ENCODE peak calls at places on chromosomes 13 and 19, in nine cellular contexts. G, R, P, W, A, K, F, J and E are unnamed samples.

GRCh38 chr13:105552078-105552477 is 983.4 kb downstream of the EFNB2 start:
- DNase-seq in J (no peak), K (no peak), A (no peak), P (no peak), R (no peak), F (no peak), G (no peak), W (no peak), E (peak; percentile 61)

GRCh38 chr19:18328340-18329034 is 5.6 kb upstream of the LSM4 start:
- DNase-seq in R (no peak), F (peak; percentile 79), W (peak; percentile 96), P (peak; percentile 98), J (peak; percentile 99), K (peak; percentile 87), A (peak; percentile 97), G (peak; percentile 97), E (peak; percentile 98)

GRCh38 chr19:10516671-10517286 is 468 bp downstream of the S1PR5 start:
- DNase-seq in F (no peak), W (no peak), R (no peak), A (no peak), K (no peak), J (no peak), G (no peak), P (peak; percentile 57), E (no peak)

GRCh38 chr13:67841071-67841470 is 610.9 kb upstream of the PCDH9 start:
- DNase-seq in K (no peak), R (no peak), F (no peak), A (no peak), G (no peak), J (no peak), W (no peak), P (no peak), E (no peak)

GRCh38 chr19:8204961-8205360 is 4.2 kb upstream of the CERS4 start:
- DNase-seq in W (no peak), G (no peak), R (no peak), K (no peak), A (peak; percentile 22), J (no peak), P (no peak), F (no peak), E (no peak)

GRCh38 chr19:8487137-8487851 is 15.1 kb downstream of the PRAM1 start:
- DNase-seq in J (no peak), K (no peak), A (no peak), G (no peak), F (peak; percentile 66), P (no peak), R (no peak), W (no peak), E (peak; percentile 98)

GRCh38 chr13:36806102-36806501 is 12.9 kb upstream of the RFXAP start:
- DNase-seq in R (no peak), W (no peak), J (no peak), F (no peak), A (no peak), P (no peak), K (no peak), G (no peak), E (no peak)

GRCh38 chr19:49614096-49614857 is 23.3 kb downstream of the PRR12 start:
- DNase-seq in K (peak; percentile 45), P (peak; percentile 92), R (no peak), W (no peak), A (no peak), F (no peak), J (peak; percentile 74), G (peak; percentile 51), E (no peak)

GRCh38 chr19:35222373-35223005 is 6.0 kb downstream of the FAM187B start:
- DNase-seq in A (no peak), F (no peak), R (no peak), W (no peak), J (no peak), P (no peak), G (no peak), K (no peak), E (no peak)

GRCh38 chr13:102897371-102898138 is 51.7 kb downstream of the ERCC5 start:
- DNase-seq in K (no peak), R (no peak), F (no peak), J (no peak), A (no peak), G (no peak), P (no peak), W (peak; percentile 63), E (no peak)

GRCh38 chr19:10514211-10515145 is 2.8 kb downstream of the S1PR5 start:
- DNase-seq in A (no peak), G (no peak), W (no peak), F (peak; percentile 45), P (peak; percentile 15), K (no peak), J (no peak), R (no peak), E (no peak)

GRCh38 chr19:38735257-38735686 is 9.0 kb downstream of the CAPN12 start:
- DNase-seq in W (peak; percentile 17), A (no peak), R (no peak), K (no peak), G (no peak), F (no peak), J (no peak), P (peak; percentile 30), E (no peak)

GRCh38 chr13:77031869-77032268 is 4.9 kb upstream of the FBXL3 start:
- DNase-seq in F (no peak), W (no peak), G (no peak), P (no peak), R (no peak), K (no peak), J (no peak), A (no peak), E (no peak)

GRCh38 chr13:29581666-29582065 is 13.8 kb downstream of the SLC7A1 start:
- DNase-seq in F (no peak), J (no peak), W (no peak), A (no peak), R (no peak), P (no peak), G (no peak), K (no peak), E (no peak)

GRCh38 chr13:40058757-40059236 is 403.3 kb downstream of the COG6 start:
- DNase-seq in P (no peak), K (no peak), R (no peak), G (no peak), W (no peak), J (peak; percentile 89), F (no peak), A (no peak), E (no peak)

GRCh38 chr19:31402931-31403330 is 53.7 kb upstream of the TSHZ3 start:
- DNase-seq in A (no peak), R (no peak), W (no peak), K (no peak), P (no peak), F (no peak), J (no peak), G (no peak), E (no peak)

GRCh38 chr19:34428549-34429285 is 536 bp downstream of the UBA2 start:
- DNase-seq in G (peak; percentile 2), J (peak; percentile 26), A (no peak), F (no peak), R (peak; percentile 20), W (peak; percentile 25), P (peak; percentile 49), K (no peak), E (peak; percentile 35)

GRCh38 chr13:23921451-23921888 is 24.2 kb upstream of the C1QTNF9B start:
- DNase-seq in W (peak; percentile 17), F (no peak), P (peak; percentile 62), R (no peak), J (peak; percentile 76), A (peak; percentile 61), G (peak; percentile 18), K (no peak), E (peak; percentile 47)

GRCh38 chr19:10007811-10008211 is 2.5 kb downstream of the COL5A3 start:
- DNase-seq in W (peak; percentile 69), G (no peak), J (peak; percentile 50), R (no peak), F (no peak), P (peak; percentile 94), K (peak; percentile 41), A (no peak), E (no peak)

GRCh38 chr19:43809762-43810696 is 7.8 kb upstream of the LYPD5 start:
- DNase-seq in F (no peak), K (peak; percentile 17), A (peak; percentile 23), G (peak; percentile 29), W (no peak), R (no peak), J (peak; percentile 85), P (peak; percentile 64), E (peak; percentile 67)

GRCh38 chr19:7772752-7773291 is 9.8 kb downstream of the CLEC4M start:
- DNase-seq in A (no peak), W (no peak), J (peak; percentile 29), G (no peak), P (peak; percentile 37), K (no peak), F (no peak), R (no peak), E (peak; percentile 83)

GRCh38 chr19:1567116-1567847 is 843 bp downstream of the MEX3D start:
- DNase-seq in A (no peak), J (no peak), F (no peak), R (no peak), K (no peak), W (no peak), G (no peak), P (no peak), E (no peak)

GRCh38 chr13:35978607-35979316 is 152.4 kb downstream of the DCLK1 start:
- DNase-seq in P (peak; percentile 69), J (peak; percentile 89), K (no peak), G (peak; percentile 42), W (peak; percentile 57), A (peak; percentile 44), R (no peak), F (no peak), E (peak; percentile 74)

GRCh38 chr19:35928507-35928906 is 7.7 kb upstream of the LRFN3 start:
- DNase-seq in G (no peak), K (no peak), R (no peak), A (no peak), J (no peak), F (no peak), P (no peak), W (no peak), E (no peak)

GRCh38 chr13:50645092-50645491 is 198.4 kb downstream of the DLEU7 start:
- DNase-seq in F (no peak), G (no peak), R (no peak), W (no peak), K (peak; percentile 70), A (no peak), J (peak; percentile 80), P (peak; percentile 79), E (no peak)

GRCh38 chr13:44857061-44857460 is 132.2 kb downstream of the NUFIP1 start:
- DNase-seq in P (no peak), A (no peak), K (no peak), G (no peak), W (no peak), J (no peak), R (no peak), F (no peak), E (no peak)

GRCh38 chr13:50509771-50510441 is 333.6 kb downstream of the DLEU7 start:
- DNase-seq in P (peak; percentile 53), W (no peak), K (no peak), R (no peak), F (no peak), A (no peak), G (no peak), J (no peak), E (no peak)

GRCh38 chr19:1725100-1726064 is 27.9 kb upstream of the ONECUT3 start:
- DNase-seq in W (no peak), F (no peak), A (peak; percentile 40), G (peak; percentile 25), R (no peak), P (peak; percentile 58), J (peak; percentile 54), K (no peak), E (peak; percentile 13)

GRCh38 chr13:114145256-114145655 is 12.8 kb upstream of the RASA3 start:
- DNase-seq in P (no peak), W (no peak), A (peak; percentile 18), J (no peak), R (no peak), G (no peak), K (no peak), F (no peak), E (no peak)

GRCh38 chr19:47124937-47125668 is 5.5 kb upstream of the SAE1 start:
- DNase-seq in F (no peak), A (peak; percentile 66), P (peak; percentile 78), J (peak; percentile 86), K (no peak), W (no peak), R (no peak), G (peak; percentile 78), E (peak; percentile 82)

GRCh38 chr19:8085606-8086464 is 33.3 kb downstream of the CCL25 start:
- DNase-seq in P (no peak), K (no peak), G (peak; percentile 84), J (no peak), F (no peak), R (no peak), A (no peak), W (no peak), E (no peak)